ENCODE peak calls at places on chromosome 20, in five cellular contexts. V is D341Med, Z is left lung, X is substantia nigra, P is Panc1. F is an unnamed sample.

GRCh38 chr20:4006640-4007039 is 8.7 kb downstream of the RNF24 start:
- DNase-seq in Z (no peak), V (no peak), P (no peak), X (peak), F (peak)

GRCh38 chr20:61833807-61834610 is 231.7 kb downstream of the TAF4 start:
- DNase-seq in V (no peak), P (no peak), Z (peak), X (no peak), F (no peak)

GRCh38 chr20:48827880-48828733 is at the start of gene PREX1:
- DNase-seq in V (peak), Z (peak), X (peak), P (no peak), F (no peak)

GRCh38 chr20:39072132-39072531 is 110.0 kb downstream of the DHX35 start:
- DNase-seq in V (no peak), Z (no peak), X (no peak), P (no peak), F (no peak)

GRCh38 chr20:13995841-13996240 is 525 bp downstream of the MACROD2 start:
- DNase-seq in V (peak), Z (peak), P (no peak), X (peak), F (no peak)

GRCh38 chr20:45094864-45095574 is 5.9 kb downstream of the KCNS1 start:
- DNase-seq in Z (peak), P (no peak), X (no peak), V (no peak), F (no peak)

GRCh38 chr20:57629976-57630525 is 9.8 kb upstream of the ZBP1 start:
- DNase-seq in V (no peak), P (no peak), Z (no peak), X (no peak), F (no peak)

GRCh38 chr20:51412333-51412761 is 130.2 kb downstream of the NFATC2 start:
- DNase-seq in Z (no peak), V (no peak), P (no peak), X (no peak), F (peak)

GRCh38 chr20:49348563-49348962 is 70.7 kb upstream of the ZNFX1 start:
- DNase-seq in X (no peak), V (no peak), Z (no peak), P (no peak), F (no peak)

GRCh38 chr20:59006864-59007757 is at the start of gene CTSZ:
- DNase-seq in X (peak), V (no peak), Z (peak), P (no peak), F (no peak)

GRCh38 chr20:54267510-54268003 is 59.7 kb downstream of the PFDN4 start:
- DNase-seq in X (no peak), V (no peak), Z (no peak), P (no peak), F (no peak)

GRCh38 chr20:35320396-35321126 is 28.3 kb upstream of the FAM83C start:
- DNase-seq in Z (no peak), X (no peak), V (no peak), P (no peak), F (no peak)

GRCh38 chr20:40813708-40814327 is 124.8 kb upstream of the MAFB start:
- DNase-seq in Z (no peak), P (no peak), V (no peak), X (no peak), F (no peak)

GRCh38 chr20:37940161-37940560 is 37.2 kb downstream of the VSTM2L start:
- DNase-seq in Z (no peak), X (no peak), V (peak), P (no peak), F (no peak)

GRCh38 chr20:50558483-50558925 is 48.3 kb downstream of the PTPN1 start:
- DNase-seq in V (no peak), X (no peak), Z (no peak), P (no peak), F (no peak)

GRCh38 chr20:25296094-25297093 is 48.5 kb downstream of the PYGB start:
- DNase-seq in Z (no peak), P (no peak), X (peak), V (peak), F (no peak)

GRCh38 chr20:37984018-37984785 is 49.1 kb downstream of the TTI1 start:
- DNase-seq in P (no peak), Z (no peak), X (peak), V (peak), F (no peak)

GRCh38 chr20:52954849-52955248 is 17.3 kb upstream of the TSHZ2 start:
- DNase-seq in P (no peak), Z (no peak), V (no peak), X (no peak), F (no peak)

GRCh38 chr20:41494451-41494850 is 123.7 kb downstream of the CHD6 start:
- DNase-seq in Z (no peak), V (no peak), P (no peak), X (no peak), F (no peak)

GRCh38 chr20:46520976-46521579 is 7.7 kb upstream of the ZNF334 start:
- DNase-seq in X (peak), Z (no peak), P (peak), V (peak), F (no peak)

GRCh38 chr20:47865451-47865850 is 80.2 kb upstream of the SULF2 start:
- DNase-seq in X (no peak), P (no peak), Z (no peak), V (no peak), F (no peak)

GRCh38 chr20:57708694-57709673 is 831 bp downstream of the PMEPA1 start:
- DNase-seq in X (peak), P (no peak), Z (no peak), V (peak), F (no peak)

GRCh38 chr20:39822667-39823066 is 860.5 kb downstream of the DHX35 start:
- DNase-seq in P (no peak), X (no peak), Z (no peak), V (no peak), F (no peak)

GRCh38 chr20:1317545-1318255 is 11.2 kb downstream of the SDCBP2 start:
- DNase-seq in P (no peak), V (no peak), Z (no peak), X (no peak), F (no peak)

GRCh38 chr20:58007947-58008346 is 220.5 kb downstream of the ANKRD60 start:
- DNase-seq in P (no peak), V (no peak), X (no peak), Z (no peak), F (no peak)

GRCh38 chr20:51306521-51307358 is 235.8 kb downstream of the NFATC2 start:
- DNase-seq in Z (peak), X (peak), V (peak), P (peak), F (peak)

GRCh38 chr20:40679119-40679637 is 9.9 kb downstream of the MAFB start:
- DNase-seq in P (no peak), V (no peak), X (no peak), Z (no peak), F (no peak)

GRCh38 chr20:37627060-37627766 is 66.6 kb upstream of the CTNNBL1 start:
- DNase-seq in P (no peak), X (no peak), V (no peak), Z (no peak), F (no peak)

GRCh38 chr20:50237349-50237748 is 46.7 kb downstream of the CEBPB start:
- DNase-seq in P (no peak), V (no peak), Z (no peak), X (no peak), F (no peak)